ENCODE peak calls at places on chromosomes 3 and 15, in eight cellular contexts. M is tibial artery, D is HL-60, W is psoas muscle, U is fibroblast of mammary gland, O is kidney epithelial cell, B is right lobe of liver, X is left ventricle myocardium inferior. L is an unnamed sample.

GRCh38 chr15:57780461-57780860 is 73.9 kb downstream of the POLR2M start:
- DNase-seq in M (no peak), D (no peak), W (no peak), U (peak), O (no peak), B (no peak), X (no peak), L (no peak)

GRCh38 chr3:157026091-157026490 is 133.9 kb downstream of the CCNL1 start:
- DNase-seq in M (no peak), D (no peak), W (no peak), U (no peak), O (no peak), B (no peak), X (no peak), L (no peak)

GRCh38 chr15:80105193-80105984 is 45.9 kb downstream of the ZFAND6 start:
- DNase-seq in M (no peak), D (no peak), W (no peak), U (peak), O (peak), B (no peak), X (no peak), L (peak)

GRCh38 chr3:170585937-170586310 is at the start of gene SLC7A14:
- DNase-seq in M (no peak), D (no peak), W (no peak), U (no peak), O (no peak), B (no peak), X (no peak), L (no peak)

GRCh38 chr3:101179637-101180036 is 140.7 kb downstream of the IMPG2 start:
- DNase-seq in M (no peak), D (no peak), W (peak), U (peak), O (no peak), B (no peak), X (no peak), L (no peak)

GRCh38 chr3:163916596-163917560 is 1161.4 kb downstream of the SI start:
- DNase-seq in M (no peak), D (no peak), W (no peak), U (no peak), O (no peak), B (no peak), X (no peak), L (no peak)

GRCh38 chr3:153158961-153159735 is 2.9 kb upstream of the RAP2B start:
- DNase-seq in M (no peak), D (no peak), W (no peak), U (no peak), O (no peak), B (no peak), X (no peak), L (no peak)

GRCh38 chr15:70113304-70113700 is 15.6 kb upstream of the TLE3 start:
- DNase-seq in M (peak), D (peak), W (peak), U (no peak), O (no peak), B (peak), X (peak), L (no peak)

GRCh38 chr3:140924097-140924873 is 17.4 kb upstream of the SLC25A36 start:
- DNase-seq in M (no peak), D (no peak), W (peak), U (no peak), O (no peak), B (no peak), X (peak), L (no peak)

GRCh38 chr3:56467108-56467507 is 1.2 kb downstream of the ERC2 start:
- DNase-seq in M (no peak), D (no peak), W (peak), U (peak), O (peak), B (peak), X (peak), L (peak)

GRCh38 chr15:57196865-57197264 is 179.4 kb upstream of the CGNL1 start:
- DNase-seq in M (no peak), D (no peak), W (no peak), U (no peak), O (no peak), B (no peak), X (no peak), L (no peak)

GRCh38 chr15:40847225-40847961 is 3.5 kb downstream of the SPINT1 start:
- DNase-seq in M (peak), D (peak), W (peak), U (no peak), O (peak), B (peak), X (peak), L (no peak)

GRCh38 chr3:39107874-39108308 is 411 bp downstream of the TTC21A start:
- DNase-seq in M (peak), D (no peak), W (no peak), U (peak), O (no peak), B (no peak), X (no peak), L (no peak)

DNA sequence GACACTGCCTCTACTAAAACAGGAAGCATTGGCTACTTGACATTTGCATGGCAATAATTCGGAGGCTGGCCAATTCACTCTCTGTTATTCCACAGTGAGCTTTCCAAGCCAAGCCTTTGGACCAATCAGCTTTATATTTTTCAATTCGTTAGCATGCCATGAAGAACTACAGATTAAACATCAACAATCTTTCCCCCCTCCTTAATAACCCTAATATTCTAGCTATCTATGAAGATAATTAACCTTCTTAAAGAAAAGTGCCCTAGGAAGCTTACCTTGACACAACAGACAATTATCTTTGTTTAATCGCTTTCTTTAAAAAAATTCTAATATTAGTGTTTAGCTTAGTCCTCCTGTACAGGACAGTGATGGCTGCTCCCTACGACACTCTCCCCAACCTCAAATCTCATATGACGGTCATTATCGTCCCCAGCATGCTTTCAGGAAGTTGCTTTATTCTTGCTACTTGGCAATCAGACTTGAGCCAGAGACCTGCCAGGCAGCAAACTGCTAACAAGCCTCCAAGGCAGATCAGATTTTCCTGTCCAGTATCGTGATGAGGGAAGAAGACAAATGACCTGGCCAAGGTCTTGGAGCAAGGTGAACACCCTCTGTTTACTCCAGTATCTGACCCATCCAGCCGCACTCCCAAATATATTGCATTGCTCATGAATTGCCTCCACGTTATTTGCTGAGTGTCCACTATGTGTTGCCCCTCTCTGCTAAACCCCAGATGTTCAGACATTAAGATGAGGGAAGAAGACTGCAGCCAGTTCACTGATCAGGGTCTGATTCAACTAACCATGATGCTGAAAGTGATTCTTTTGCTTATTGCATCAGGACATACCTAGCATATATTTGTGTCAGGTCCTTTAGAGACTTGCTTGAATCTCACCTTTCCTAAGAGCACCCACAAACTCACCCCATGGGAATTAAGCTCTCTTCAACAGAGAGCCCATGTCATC is 68.1 kb upstream of the LPP start:
- DNase-seq in M (no peak), D (no peak), W (no peak), U (no peak), O (no peak), B (no peak), X (no peak), L (no peak)
- TF ChIP-seq CTCF in M (no peak), D (no peak), W (no peak), U (no peak), O (no peak), B (no peak), X (no peak), L (no peak)

DNA sequence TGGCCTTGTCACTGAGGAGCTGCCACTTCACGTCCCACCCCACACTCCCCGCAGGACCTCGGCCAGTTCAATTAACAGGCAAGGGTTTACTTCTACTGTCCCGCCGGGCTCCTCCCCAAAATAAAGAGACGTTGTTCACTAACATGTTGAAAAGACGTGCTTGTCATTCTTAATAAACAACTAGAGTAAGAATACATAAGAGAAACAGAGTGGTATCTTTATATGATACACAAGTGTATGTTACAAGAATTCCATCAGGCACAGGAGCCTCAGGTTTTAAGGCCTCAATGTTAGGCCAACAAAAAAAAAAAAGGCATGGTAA is 326 bp upstream of the IMPDH2 start:
- DNase-seq in M (no peak), D (no peak), W (no peak), U (no peak), O (no peak), B (no peak), X (no peak), L (no peak)
- H3K4me3 ChIP-seq in M (peak), D (no peak), W (peak), U (peak), O (no peak), B (peak), X (peak), L (no peak)

GRCh38 chr3:171811913-171812321 is 1.6 kb upstream of the PLD1 start:
- DNase-seq in M (peak), D (no peak), W (peak), U (peak), O (no peak), B (no peak), X (no peak), L (peak)

GRCh38 chr3:171810278-171811058 is at the start of gene PLD1:
- DNase-seq in M (peak), D (peak), W (peak), U (peak), O (no peak), B (peak), X (peak), L (no peak)

GRCh38 chr3:171807806-171808205 is 2.5 kb downstream of the PLD1 start:
- DNase-seq in M (no peak), D (no peak), W (no peak), U (no peak), O (no peak), B (no peak), X (no peak), L (no peak)

GRCh38 chr3:171811059-171811912 is 1.0 kb upstream of the PLD1 start:
- DNase-seq in M (peak), D (peak), W (peak), U (peak), O (no peak), B (no peak), X (no peak), L (peak)

GRCh38 chr3:171809513-171810277 is 588 bp downstream of the PLD1 start:
- DNase-seq in M (peak), D (peak), W (peak), U (peak), O (no peak), B (peak), X (peak), L (peak)
- TF ChIP-seq CTCF in M (no peak), D (no peak), W (peak), U (no peak), O (peak), B (no peak), X (no peak), L (no peak)

GRCh38 chr15:75178938-75179772 is 22.5 kb upstream of the C15orf39 start:
- DNase-seq in M (peak), D (no peak), W (no peak), U (no peak), O (no peak), B (no peak), X (no peak), L (no peak)
- H3K4me3 ChIP-seq in M (peak), D (no peak), W (peak), U (no peak), O (no peak), B (no peak), X (peak), L (no peak)

GRCh38 chr3:189781384-189781783 is 150.2 kb downstream of the TP63 start:
- DNase-seq in M (no peak), D (no peak), W (no peak), U (no peak), O (no peak), B (no peak), X (no peak), L (no peak)
- TF ChIP-seq CTCF in M (no peak), D (no peak), W (no peak), U (no peak), O (no peak), B (no peak), X (no peak), L (no peak)

L was measured in astrocyte of the spinal cord.